ENCODE peak calls at places on chromosome 1, in four cellular contexts. One of them, this sample, is unnamed.

GRCh38 chr1:169201084-169201619 is 94.7 kb downstream of the ATP1B1 start:
- DNase-seq in HFFc6: peak; percentile 77
- DNase-seq in HL-60: no peak
- DNase-seq in hepatocyte: no peak
- DNase-seq in this sample: no peak

GRCh38 chr1:81654657-81655056 is 146.1 kb upstream of the ADGRL2 start:
- DNase-seq in HFFc6: no peak
- DNase-seq in HL-60: no peak
- DNase-seq in hepatocyte: no peak
- DNase-seq in this sample: no peak

GRCh38 chr1:230040440-230040839 is 26.6 kb upstream of the GALNT2 start:
- DNase-seq in HL-60: no peak
- DNase-seq in hepatocyte: no peak
- DNase-seq in HFFc6: no peak
- DNase-seq in this sample: no peak

GRCh38 chr1:118862755-118863154 is 125.4 kb downstream of the TBX15 start:
- DNase-seq in HL-60: no peak
- DNase-seq in hepatocyte: no peak
- DNase-seq in HFFc6: no peak
- DNase-seq in this sample: no peak

GRCh38 chr1:25536124-25536523 is 7.3 kb upstream of the LDLRAP1 start:
- DNase-seq in HL-60: no peak
- DNase-seq in hepatocyte: no peak
- DNase-seq in HFFc6: no peak
- DNase-seq in this sample: no peak

GRCh38 chr1:15283500-15283899 is 36.5 kb downstream of the FHAD1 start:
- DNase-seq in HL-60: no peak
- DNase-seq in HFFc6: peak; percentile 21
- DNase-seq in hepatocyte: no peak
- DNase-seq in this sample: no peak

GRCh38 chr1:183039985-183040447 is 16.8 kb downstream of the LAMC1 start:
- DNase-seq in hepatocyte: no peak
- DNase-seq in HL-60: peak; percentile 49
- DNase-seq in HFFc6: peak; percentile 69
- DNase-seq in this sample: no peak

GRCh38 chr1:148263128-148263905 is 111.2 kb upstream of the NBPF11 start:
- DNase-seq in HL-60: peak; percentile 65
- DNase-seq in HFFc6: peak; percentile 55
- DNase-seq in hepatocyte: peak; percentile 86
- DNase-seq in this sample: no peak

GRCh38 chr1:35164893-35165292 is 28.1 kb downstream of the SFPQ start:
- DNase-seq in hepatocyte: no peak
- DNase-seq in HFFc6: no peak
- DNase-seq in HL-60: no peak
- DNase-seq in this sample: no peak

GRCh38 chr1:91744973-91745648 is 140.8 kb downstream of the TGFBR3 start:
- DNase-seq in HL-60: no peak
- DNase-seq in hepatocyte: peak; percentile 35
- DNase-seq in HFFc6: no peak
- DNase-seq in this sample: no peak
- TF ChIP-seq CTCF in HL-60: no peak
- TF ChIP-seq CTCF in hepatocyte: no peak
- TF ChIP-seq CTCF in HFFc6: no peak
- TF ChIP-seq CTCF in this sample: no peak

DNA sequence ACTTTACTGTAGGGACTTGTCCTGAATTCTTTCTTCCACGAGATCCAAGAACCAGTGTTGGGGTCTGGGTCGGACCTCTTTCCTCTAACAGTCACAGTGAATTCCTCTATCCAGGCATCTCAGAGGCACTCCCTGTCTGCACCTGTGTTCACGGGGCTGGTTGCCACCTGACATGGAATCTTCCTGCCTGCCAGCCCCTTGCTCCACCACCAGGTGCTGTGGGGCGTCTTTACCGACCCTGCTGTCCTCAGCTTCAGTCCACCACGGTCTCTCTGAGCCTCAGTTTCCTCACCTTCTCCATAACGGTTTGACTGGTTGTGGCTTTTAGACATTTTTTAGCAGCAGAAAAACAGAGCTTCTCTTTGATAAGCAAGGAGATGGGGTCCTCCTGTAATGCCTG is 62.7 kb downstream of the SDC3 start:
- DNase-seq in HFFc6: no peak
- DNase-seq in hepatocyte: no peak
- DNase-seq in HL-60: no peak
- DNase-seq in this sample: no peak
- TF ChIP-seq CTCF in HFFc6: peak; percentile 35
- TF ChIP-seq CTCF in hepatocyte: no peak
- TF ChIP-seq CTCF in HL-60: no peak
- TF ChIP-seq CTCF in this sample: no peak

DNA sequence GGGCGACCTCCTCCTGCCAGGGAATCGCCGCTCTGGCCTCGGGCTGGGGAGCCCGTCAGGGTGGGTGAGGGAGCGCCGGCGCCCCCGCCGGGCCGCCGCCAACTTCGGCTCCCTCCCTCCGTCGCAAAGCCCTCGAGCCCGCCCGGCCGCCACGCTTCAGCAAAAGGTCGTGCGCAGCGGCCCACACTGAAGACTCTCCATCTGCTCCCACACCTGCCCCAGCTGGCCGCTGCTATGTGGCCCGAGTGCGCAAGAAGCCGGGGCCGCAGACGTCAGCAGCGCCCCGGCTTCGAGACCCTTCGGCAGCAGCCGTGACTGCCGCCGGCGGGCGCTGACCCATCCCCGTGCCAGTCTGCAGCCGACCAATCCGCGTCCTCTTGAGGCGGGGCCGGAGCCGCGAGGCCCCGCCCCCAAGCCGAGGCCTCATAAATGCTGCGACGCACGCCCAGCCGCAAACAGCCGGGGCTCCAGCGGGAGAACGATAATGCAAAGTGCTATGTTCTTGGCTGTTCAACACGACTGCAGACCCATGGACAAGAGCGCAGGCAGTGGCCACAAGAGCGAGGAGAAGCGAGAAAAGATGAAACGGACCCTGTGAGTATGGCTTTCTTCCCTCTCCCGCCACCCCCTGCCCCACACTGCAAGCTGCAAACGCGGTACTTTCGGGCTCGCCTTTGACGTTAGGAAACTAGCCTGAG is at the start of gene RGS2:
- DNase-seq in HL-60: peak; percentile 81
- DNase-seq in hepatocyte: peak; percentile 97
- DNase-seq in HFFc6: peak; percentile 84
- DNase-seq in this sample: peak; percentile 92
- TF ChIP-seq CTCF in HL-60: no peak
- TF ChIP-seq CTCF in hepatocyte: peak; percentile 30
- TF ChIP-seq CTCF in HFFc6: peak; percentile 64
- TF ChIP-seq CTCF in this sample: no peak

DNA sequence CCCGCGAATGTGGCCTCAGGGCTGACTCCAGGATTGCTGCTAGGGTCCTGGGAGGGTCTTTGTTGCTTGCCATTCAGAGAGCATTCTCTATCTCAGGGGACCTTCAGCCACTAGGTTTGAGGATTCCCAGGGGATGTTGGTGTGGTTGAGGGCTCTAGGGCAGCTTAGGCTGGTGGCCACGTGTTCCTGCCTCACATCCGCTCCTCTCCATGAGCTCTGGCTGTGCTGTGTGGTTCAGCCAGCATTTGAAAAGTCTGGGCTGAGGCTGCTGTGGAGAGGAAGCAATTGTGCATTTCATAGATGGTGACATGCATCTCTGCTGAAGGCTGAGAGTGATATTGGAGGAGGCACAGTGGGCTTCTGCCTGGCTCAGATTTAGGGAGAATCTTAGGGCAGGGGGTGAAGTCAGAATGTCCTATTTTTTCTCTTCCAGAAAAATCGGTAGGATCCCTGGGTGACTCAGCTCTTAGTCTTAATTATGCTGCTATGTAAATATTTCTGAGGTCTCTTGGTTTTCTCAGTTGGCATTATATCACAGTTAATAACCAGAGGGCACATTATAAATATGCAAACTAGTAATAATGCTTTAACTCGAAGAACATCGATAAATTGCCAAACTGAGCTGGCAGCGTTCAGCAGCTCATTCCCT is 182.3 kb downstream of the CAMTA1 start:
- DNase-seq in HL-60: no peak
- DNase-seq in HFFc6: peak; percentile 10
- DNase-seq in hepatocyte: no peak
- DNase-seq in this sample: no peak
- TF ChIP-seq CTCF in HL-60: no peak
- TF ChIP-seq CTCF in HFFc6: no peak
- TF ChIP-seq CTCF in hepatocyte: no peak
- TF ChIP-seq CTCF in this sample: no peak

GRCh38 chr1:23527366-23527765 is 3.7 kb downstream of the E2F2 start:
- DNase-seq in HFFc6: no peak
- DNase-seq in HL-60: peak; percentile 56
- DNase-seq in hepatocyte: no peak
- DNase-seq in this sample: no peak
- TF ChIP-seq CTCF in HFFc6: no peak
- TF ChIP-seq CTCF in HL-60: no peak
- TF ChIP-seq CTCF in hepatocyte: no peak
- TF ChIP-seq CTCF in this sample: no peak

GRCh38 chr1:53541761-53542550 is 82.8 kb downstream of the DMRTB1 start:
- DNase-seq in hepatocyte: peak; percentile 59
- DNase-seq in HFFc6: peak; percentile 87
- DNase-seq in HL-60: no peak
- DNase-seq in this sample: no peak
- TF ChIP-seq CTCF in hepatocyte: peak; percentile 14
- TF ChIP-seq CTCF in HFFc6: peak; percentile 80
- TF ChIP-seq CTCF in HL-60: no peak
- TF ChIP-seq CTCF in this sample: no peak

DNA sequence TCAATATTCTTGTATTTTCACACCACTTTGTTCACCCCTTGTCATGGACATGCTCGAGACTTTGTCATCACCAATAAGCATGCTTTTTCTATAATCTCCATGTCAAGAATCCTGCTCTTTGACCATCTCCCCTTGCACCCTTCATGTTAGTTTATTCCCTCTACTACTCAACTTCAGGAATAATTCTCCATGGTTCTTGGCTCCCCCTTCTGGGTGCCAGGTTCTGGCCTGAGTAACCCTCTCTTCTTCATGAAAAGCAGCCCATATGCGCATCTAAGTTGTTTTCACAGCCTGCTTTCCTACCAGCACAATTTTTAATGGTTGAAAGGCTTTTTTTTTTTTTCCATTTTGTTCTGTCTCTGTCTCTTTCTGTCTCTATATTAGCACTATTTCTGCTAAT is 160.7 kb downstream of the LEPR start:
- DNase-seq in HL-60: no peak
- DNase-seq in HFFc6: peak; percentile 15
- DNase-seq in hepatocyte: no peak
- DNase-seq in this sample: no peak
- TF ChIP-seq CTCF in HL-60: no peak
- TF ChIP-seq CTCF in HFFc6: peak; percentile 59
- TF ChIP-seq CTCF in hepatocyte: peak; percentile 17
- TF ChIP-seq CTCF in this sample: no peak

GRCh38 chr1:115492019-115492595 is 149.7 kb upstream of the VANGL1 start:
- DNase-seq in hepatocyte: no peak
- DNase-seq in HL-60: no peak
- DNase-seq in HFFc6: no peak
- DNase-seq in this sample: no peak
- TF ChIP-seq CTCF in hepatocyte: no peak
- TF ChIP-seq CTCF in HL-60: no peak
- TF ChIP-seq CTCF in HFFc6: no peak
- TF ChIP-seq CTCF in this sample: no peak

DNA sequence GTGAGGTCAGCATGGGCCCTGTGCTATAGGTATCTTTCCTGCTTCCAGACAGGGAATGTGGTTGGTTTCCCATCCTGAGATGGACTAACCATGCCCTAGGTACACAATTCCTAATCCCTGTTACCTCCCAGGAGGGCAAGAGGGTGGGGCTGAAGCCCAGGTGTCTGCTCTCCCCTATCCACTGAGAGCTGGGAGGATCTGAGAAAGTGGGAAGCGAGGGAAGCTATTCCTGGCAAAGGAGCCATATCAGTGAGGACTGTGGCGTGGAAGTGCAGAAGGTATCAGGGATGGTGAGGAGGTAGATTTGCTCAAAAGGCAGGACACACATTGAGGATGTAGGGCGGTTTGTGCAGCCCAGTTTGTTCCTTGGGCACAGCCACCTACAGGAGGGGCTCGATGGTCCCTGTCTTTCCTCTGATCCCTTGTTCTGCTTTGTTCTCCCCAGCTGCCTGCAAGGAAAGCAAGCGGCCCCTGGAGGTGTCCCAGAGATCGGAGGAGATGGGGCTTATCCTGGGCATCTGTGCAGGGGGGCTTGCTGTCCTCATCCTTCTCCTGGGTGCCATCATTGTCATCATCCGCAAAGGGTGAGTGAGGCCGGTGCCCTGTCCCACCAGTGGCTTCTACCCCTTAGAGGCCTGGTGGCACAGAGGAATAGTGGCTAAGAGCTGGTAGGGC is 48.1 kb downstream of the PTPRU start:
- DNase-seq in HFFc6: no peak
- DNase-seq in HL-60: no peak
- DNase-seq in hepatocyte: no peak
- DNase-seq in this sample: no peak
- TF ChIP-seq CTCF in HFFc6: no peak
- TF ChIP-seq CTCF in HL-60: no peak
- TF ChIP-seq CTCF in hepatocyte: no peak
- TF ChIP-seq CTCF in this sample: no peak

GRCh38 chr1:30724175-30724574 is 790 bp upstream of the MATN1 start:
- DNase-seq in hepatocyte: no peak
- DNase-seq in HFFc6: no peak
- DNase-seq in HL-60: no peak
- DNase-seq in this sample: no peak
- TF ChIP-seq CTCF in hepatocyte: no peak
- TF ChIP-seq CTCF in HFFc6: peak; percentile 67
- TF ChIP-seq CTCF in HL-60: no peak
- TF ChIP-seq CTCF in this sample: peak; percentile 30

This sample was measured in CD14-positive monocyte.